ENCODE peak calls at places on chromosomes 1 and 21, in five cellular contexts. N, A, G, B and L are unnamed samples.

GRCh38 chr1:96538883-96539282 is 182.7 kb upstream of the PTBP2 start:
- DNase-seq in N (no peak), A (no peak), G (no peak), B (no peak), L (no peak)

GRCh38 chr1:11198851-11199628 is 9.9 kb downstream of the ANGPTL7 start:
- DNase-seq in N (no peak), A (no peak), G (no peak), B (no peak), L (no peak)

GRCh38 chr1:205335692-205336091 is 14.1 kb upstream of the NUAK2 start:
- DNase-seq in N (peak; percentile 79), A (peak; percentile 92), G (peak; percentile 68), B (no peak), L (peak; percentile 91)

GRCh38 chr1:68111804-68112436 is 61.5 kb upstream of the DIRAS3 start:
- DNase-seq in N (peak; percentile 45), A (no peak), G (no peak), B (no peak), L (peak; percentile 42)

GRCh38 chr1:227557962-227558806 is 5.2 kb upstream of the ZNF678 start:
- DNase-seq in N (no peak), A (no peak), G (no peak), B (no peak), L (no peak)

GRCh38 chr1:176201568-176201967 is 5.5 kb downstream of the COP1 start:
- DNase-seq in N (no peak), A (no peak), G (no peak), B (no peak), L (no peak)

GRCh38 chr21:28521932-28522826 is 470.5 kb downstream of the LTN1 start:
- DNase-seq in N (no peak), A (no peak), G (no peak), B (no peak), L (no peak)

GRCh38 chr1:98331232-98331631 is 330.3 kb upstream of the SNX7 start:
- DNase-seq in N (no peak), A (no peak), G (no peak), B (no peak), L (no peak)

GRCh38 chr1:153655333-153655732 is 3.2 kb upstream of the SNAPIN start:
- DNase-seq in N (no peak), A (no peak), G (peak; percentile 56), B (no peak), L (no peak)

GRCh38 chr21:27134513-27134912 is 167.6 kb upstream of the ADAMTS5 start:
- DNase-seq in N (no peak), A (no peak), G (no peak), B (no peak), L (no peak)

GRCh38 chr1:64087768-64088167 is 115.7 kb upstream of the UBE2U start:
- DNase-seq in N (no peak), A (no peak), G (no peak), B (no peak), L (no peak)

GRCh38 chr1:34037856-34038255 is 127.2 kb downstream of the CSMD2 start:
- DNase-seq in N (no peak), A (no peak), G (no peak), B (no peak), L (no peak)

GRCh38 chr1:98104285-98104684 is 183.5 kb upstream of the DPYD start:
- DNase-seq in N (no peak), A (no peak), G (no peak), B (no peak), L (no peak)

GRCh38 chr21:45857761-45858160 is 123.8 kb upstream of the COL6A1 start:
- DNase-seq in N (no peak), A (no peak), G (no peak), B (no peak), L (no peak)

GRCh38 chr21:45856422-45856821 is 125.1 kb upstream of the COL6A1 start:
- DNase-seq in N (no peak), A (no peak), G (no peak), B (no peak), L (no peak)

GRCh38 chr21:45855248-45855801 is 126.2 kb upstream of the COL6A1 start:
- DNase-seq in N (no peak), A (no peak), G (no peak), B (no peak), L (no peak)

GRCh38 chr21:45858180-45858579 is 123.4 kb upstream of the COL6A1 start:
- DNase-seq in N (no peak), A (no peak), G (no peak), B (no peak), L (peak; percentile 17)

DNA sequence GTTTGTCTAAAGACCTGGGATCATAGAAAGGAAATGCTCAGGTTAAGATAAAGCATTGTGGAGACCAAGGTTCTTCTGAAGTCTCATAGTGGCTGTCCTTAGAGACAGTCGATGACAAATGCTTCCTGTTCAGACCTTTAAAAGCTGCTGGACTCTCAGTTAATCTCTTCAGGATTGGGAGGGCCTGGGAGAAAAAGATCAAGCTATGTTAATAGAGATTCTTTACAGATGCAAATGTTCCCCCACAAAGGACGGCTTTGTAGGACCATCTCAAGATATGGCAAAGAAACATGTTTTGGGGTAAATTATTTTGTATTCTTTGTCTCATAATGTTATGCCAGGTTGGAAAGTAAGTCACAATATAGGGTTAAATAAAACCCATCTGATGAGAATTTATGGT is 124.6 kb upstream of the COL6A1 start:
- DNase-seq in N (no peak), A (no peak), G (no peak), B (no peak), L (no peak)
- H3K4me1 ChIP-seq in N (no peaks in the 10 kb centered on the region), A (no peaks in the 10 kb centered on the region), G (peaks cover 14% of the 10 kb centered on the region), B (no peaks in the 10 kb centered on the region), L (peaks cover 7% of the 10 kb centered on the region)

GRCh38 chr1:167248707-167249642 is 28.3 kb downstream of the POU2F1 start:
- DNase-seq in N (no peak), A (peak; percentile 56), G (no peak), B (no peak), L (no peak)

GRCh38 chr1:167251482-167251881 is 30.8 kb downstream of the POU2F1 start:
- DNase-seq in N (no peak), A (no peak), G (no peak), B (no peak), L (no peak)

GRCh38 chr1:167250482-167250881 is 29.8 kb downstream of the POU2F1 start:
- DNase-seq in N (no peak), A (no peak), G (no peak), B (no peak), L (no peak)

GRCh38 chr1:167247754-167248153 is 27.1 kb downstream of the POU2F1 start:
- DNase-seq in N (no peak), A (no peak), G (no peak), B (no peak), L (no peak)

GRCh38 chr1:167249702-167250101 is 29.0 kb downstream of the POU2F1 start:
- DNase-seq in N (no peak), A (no peak), G (no peak), B (no peak), L (no peak)
- TF ChIP-seq SP1 in N (no peak), A (no peak), G (no peak), B (no peak), L (no peak)

GRCh38 chr1:200960236-200960947 is 63.1 kb downstream of the KIF21B start:
- DNase-seq in N (no peak), A (no peak), G (no peak), B (no peak), L (no peak)
- H3K4me1 ChIP-seq in N (no peaks in the 10 kb centered on the region), A (no peaks in the 10 kb centered on the region), G (no peaks in the 10 kb centered on the region), B (no peaks in the 10 kb centered on the region), L (peaks cover 3% of the 10 kb centered on the region)

DNA sequence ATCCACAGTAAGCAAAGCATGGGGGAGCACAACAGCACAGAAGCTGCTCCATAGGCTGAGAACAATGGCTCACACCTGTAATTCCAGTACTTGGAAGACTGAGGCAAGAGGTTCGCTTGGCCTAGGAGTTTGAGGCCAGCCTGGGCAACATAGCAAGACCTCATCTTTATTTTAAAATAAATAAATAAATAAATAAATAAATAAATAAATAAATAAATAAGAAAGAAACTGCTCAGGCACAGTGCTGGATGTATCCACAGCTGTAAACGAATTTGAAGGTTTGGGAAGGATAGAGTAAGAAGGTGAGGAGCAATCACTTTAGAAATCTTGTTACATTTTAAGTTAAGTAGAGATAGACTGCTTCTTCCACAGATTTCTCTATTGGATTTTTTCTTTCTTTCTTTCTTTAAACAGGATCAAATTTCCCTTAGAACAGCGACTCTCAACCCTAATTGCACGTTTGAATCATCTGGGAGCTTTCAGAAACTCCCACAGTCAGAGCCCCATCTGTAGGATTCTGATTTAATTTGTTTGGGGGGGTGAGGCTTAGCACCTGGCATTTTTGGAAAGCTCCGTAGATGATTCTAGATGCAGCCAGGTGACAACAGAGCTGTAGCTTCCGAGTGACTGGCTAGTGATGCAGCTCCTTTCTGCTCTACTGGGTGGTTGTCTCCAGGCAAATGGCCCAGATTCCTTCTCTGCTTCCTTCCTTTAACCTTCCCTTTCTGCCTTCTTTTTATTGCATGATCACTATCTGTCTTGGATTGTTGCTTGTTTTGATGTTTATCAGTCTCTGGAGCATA is 53.5 kb downstream of the S1PR1 start:
- DNase-seq in N (no peak), A (no peak), G (no peak), B (no peak), L (no peak)
- TF ChIP-seq SP1 in N (no peak), A (no peak), G (no peak), B (no peak), L (no peak)

GRCh38 chr21:45073301-45074047 is 906 bp upstream of the ADARB1 start:
- DNase-seq in N (no peak), A (peak; percentile 85), G (peak; percentile 31), B (no peak), L (no peak)
- H3K4me1 ChIP-seq in N (peaks cover 7% of the 10 kb centered on the region), A (peaks cover 39% of the 10 kb centered on the region), G (peaks cover 25% of the 10 kb centered on the region), B (peaks cover 5% of the 10 kb centered on the region), L (peaks cover 7% of the 10 kb centered on the region)

GRCh38 chr1:223413216-223413615 is 20.0 kb downstream of the CCDC185 start:
- DNase-seq in N (no peak), A (no peak), G (no peak), B (no peak), L (no peak)
- TF ChIP-seq SP1 in N (no peak), A (no peak), G (no peak), B (no peak), L (no peak)